ENCODE peak calls at places on chromosomes 5 and 9, in eight cellular contexts. One of them, this sample, is unnamed. For H3K27me3, the result is how much of the 10 kb centered on the place peaks cover.

GRCh38 chr9:129640871-129641750 is 840 bp downstream of the ASB6 start:
- DNase-seq in H9: no peak
- DNase-seq in right lobe of liver: no peak
- DNase-seq in heart left ventricle: no peak
- DNase-seq in tibial nerve: no peak
- DNase-seq in adrenal gland: no peak
- DNase-seq in neural progenitor cell: no peak
- DNase-seq in Panc1: no peak
- DNase-seq in this sample: no peak

GRCh38 chr5:14581891-14582796 is 552 bp downstream of the OTULINL start:
- DNase-seq in H9: peak
- DNase-seq in right lobe of liver: peak
- DNase-seq in heart left ventricle: peak
- DNase-seq in tibial nerve: peak
- DNase-seq in adrenal gland: peak
- DNase-seq in neural progenitor cell: peak
- DNase-seq in Panc1: no peak
- DNase-seq in this sample: peak

GRCh38 chr5:81035522-81035921 is 75.4 kb downstream of the RASGRF2 start:
- DNase-seq in H9: no peak
- DNase-seq in right lobe of liver: no peak
- DNase-seq in heart left ventricle: no peak
- DNase-seq in tibial nerve: no peak
- DNase-seq in adrenal gland: no peak
- DNase-seq in neural progenitor cell: no peak
- DNase-seq in Panc1: no peak
- DNase-seq in this sample: no peak

GRCh38 chr5:54621742-54622141 is 104.2 kb downstream of the SNX18 start:
- DNase-seq in H9: no peak
- DNase-seq in right lobe of liver: no peak
- DNase-seq in heart left ventricle: no peak
- DNase-seq in tibial nerve: no peak
- DNase-seq in adrenal gland: no peak
- DNase-seq in neural progenitor cell: peak
- DNase-seq in Panc1: no peak
- DNase-seq in this sample: no peak

GRCh38 chr9:110217656-110218099 is 9.7 kb upstream of the C9orf152 start:
- DNase-seq in H9: no peak
- DNase-seq in right lobe of liver: no peak
- DNase-seq in heart left ventricle: no peak
- DNase-seq in tibial nerve: peak
- DNase-seq in adrenal gland: no peak
- DNase-seq in neural progenitor cell: peak
- DNase-seq in Panc1: no peak
- DNase-seq in this sample: peak

GRCh38 chr5:137296213-137296702 is 202.9 kb downstream of the SPOCK1 start:
- DNase-seq in H9: no peak
- DNase-seq in right lobe of liver: no peak
- DNase-seq in heart left ventricle: no peak
- DNase-seq in tibial nerve: no peak
- DNase-seq in adrenal gland: no peak
- DNase-seq in neural progenitor cell: peak
- DNase-seq in Panc1: no peak
- DNase-seq in this sample: no peak

GRCh38 chr9:89470239-89470638 is 27.7 kb downstream of the SEMA4D start:
- DNase-seq in H9: no peak
- DNase-seq in right lobe of liver: no peak
- DNase-seq in heart left ventricle: no peak
- DNase-seq in tibial nerve: no peak
- DNase-seq in adrenal gland: no peak
- DNase-seq in neural progenitor cell: no peak
- DNase-seq in Panc1: no peak
- DNase-seq in this sample: no peak

GRCh38 chr5:124036786-124037185 is 524.8 kb downstream of the CSNK1G3 start:
- DNase-seq in H9: no peak
- DNase-seq in right lobe of liver: no peak
- DNase-seq in heart left ventricle: no peak
- DNase-seq in tibial nerve: no peak
- DNase-seq in adrenal gland: no peak
- DNase-seq in neural progenitor cell: no peak
- DNase-seq in Panc1: no peak
- DNase-seq in this sample: no peak

GRCh38 chr9:116087751-116088194 is 65.8 kb upstream of the PAPPA start:
- DNase-seq in H9: no peak
- DNase-seq in right lobe of liver: no peak
- DNase-seq in heart left ventricle: no peak
- DNase-seq in tibial nerve: no peak
- DNase-seq in adrenal gland: no peak
- DNase-seq in neural progenitor cell: no peak
- DNase-seq in Panc1: no peak
- DNase-seq in this sample: peak

GRCh38 chr5:43396762-43397304 is 15.4 kb downstream of the CCL28 start:
- DNase-seq in H9: peak
- DNase-seq in right lobe of liver: peak
- DNase-seq in heart left ventricle: peak
- DNase-seq in tibial nerve: peak
- DNase-seq in adrenal gland: peak
- DNase-seq in neural progenitor cell: peak
- DNase-seq in Panc1: no peak
- DNase-seq in this sample: no peak

GRCh38 chr9:85717220-85717619 is 24.5 kb downstream of the AGTPBP1 start:
- DNase-seq in H9: no peak
- DNase-seq in right lobe of liver: no peak
- DNase-seq in heart left ventricle: no peak
- DNase-seq in tibial nerve: no peak
- DNase-seq in adrenal gland: no peak
- DNase-seq in neural progenitor cell: no peak
- DNase-seq in Panc1: no peak
- DNase-seq in this sample: no peak

GRCh38 chr9:91900057-91900816 is 49.8 kb downstream of the ROR2 start:
- DNase-seq in H9: no peak
- DNase-seq in right lobe of liver: no peak
- DNase-seq in heart left ventricle: peak
- DNase-seq in tibial nerve: no peak
- DNase-seq in adrenal gland: no peak
- DNase-seq in neural progenitor cell: peak
- DNase-seq in Panc1: no peak
- DNase-seq in this sample: no peak

GRCh38 chr9:137313956-137314560 is 12.0 kb upstream of the NRARP start:
- DNase-seq in H9: peak
- DNase-seq in right lobe of liver: no peak
- DNase-seq in heart left ventricle: peak
- DNase-seq in tibial nerve: no peak
- DNase-seq in adrenal gland: no peak
- DNase-seq in neural progenitor cell: peak
- DNase-seq in Panc1: no peak
- DNase-seq in this sample: no peak

DNA sequence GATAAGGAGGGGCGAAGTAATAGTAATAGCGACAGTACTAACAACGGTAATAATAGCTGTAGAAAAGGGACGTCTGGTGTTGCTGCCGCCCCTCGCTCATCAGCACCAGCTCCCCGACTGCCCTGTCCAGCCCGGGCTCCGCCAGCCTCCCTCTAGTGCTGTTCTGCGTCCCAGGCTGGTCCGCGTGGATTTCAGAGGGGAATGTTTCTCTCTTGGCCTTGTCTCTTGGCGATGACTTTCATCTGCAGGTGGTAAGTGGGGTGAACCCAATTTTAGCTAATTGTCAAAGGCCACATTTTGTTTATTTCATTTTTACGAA is 592 bp downstream of the SNCAIP start:
- DNase-seq in H9: peak
- DNase-seq in right lobe of liver: peak
- DNase-seq in heart left ventricle: peak
- DNase-seq in tibial nerve: peak
- DNase-seq in adrenal gland: peak
- DNase-seq in neural progenitor cell: peak
- DNase-seq in Panc1: no peak
- DNase-seq in this sample: no peak
- TF ChIP-seq CTCF in H9: no peak
- TF ChIP-seq CTCF in right lobe of liver: no peak
- TF ChIP-seq CTCF in heart left ventricle: no peak
- TF ChIP-seq CTCF in tibial nerve: no peak
- TF ChIP-seq CTCF in adrenal gland: no peak
- TF ChIP-seq CTCF in neural progenitor cell: no peak
- TF ChIP-seq CTCF in Panc1: no peak
- TF ChIP-seq CTCF in this sample: peak

DNA sequence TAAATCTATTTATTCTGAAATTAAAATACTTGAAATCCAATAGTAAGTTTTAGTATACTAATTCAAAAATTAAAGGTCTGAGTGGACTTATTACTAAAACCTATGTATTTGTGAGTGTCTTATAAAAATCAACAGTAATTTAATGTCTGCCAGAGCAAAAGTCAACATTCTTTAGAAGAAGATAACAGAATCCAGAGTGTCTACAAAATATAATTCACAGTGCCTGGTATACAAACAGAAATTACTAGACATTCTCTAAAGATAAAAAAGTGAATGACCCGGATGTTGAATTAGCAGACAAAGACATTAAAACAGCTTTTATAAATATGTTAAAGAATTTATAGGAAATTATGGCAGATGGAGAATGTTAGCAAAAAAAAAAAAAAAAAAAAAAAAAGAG is 22.4 kb upstream of the IRX4 start:
- DNase-seq in H9: no peak
- DNase-seq in right lobe of liver: no peak
- DNase-seq in heart left ventricle: no peak
- DNase-seq in tibial nerve: no peak
- DNase-seq in adrenal gland: no peak
- DNase-seq in neural progenitor cell: no peak
- DNase-seq in Panc1: no peak
- DNase-seq in this sample: no peak
- H3K27me3 ChIP-seq in H9: under half
- H3K27me3 ChIP-seq in right lobe of liver: under half
- H3K27me3 ChIP-seq in heart left ventricle: under half
- H3K27me3 ChIP-seq in tibial nerve: under half
- H3K27me3 ChIP-seq in adrenal gland: under half
- H3K27me3 ChIP-seq in neural progenitor cell: under half
- H3K27me3 ChIP-seq in Panc1: under half
- H3K27me3 ChIP-seq in this sample: under half

DNA sequence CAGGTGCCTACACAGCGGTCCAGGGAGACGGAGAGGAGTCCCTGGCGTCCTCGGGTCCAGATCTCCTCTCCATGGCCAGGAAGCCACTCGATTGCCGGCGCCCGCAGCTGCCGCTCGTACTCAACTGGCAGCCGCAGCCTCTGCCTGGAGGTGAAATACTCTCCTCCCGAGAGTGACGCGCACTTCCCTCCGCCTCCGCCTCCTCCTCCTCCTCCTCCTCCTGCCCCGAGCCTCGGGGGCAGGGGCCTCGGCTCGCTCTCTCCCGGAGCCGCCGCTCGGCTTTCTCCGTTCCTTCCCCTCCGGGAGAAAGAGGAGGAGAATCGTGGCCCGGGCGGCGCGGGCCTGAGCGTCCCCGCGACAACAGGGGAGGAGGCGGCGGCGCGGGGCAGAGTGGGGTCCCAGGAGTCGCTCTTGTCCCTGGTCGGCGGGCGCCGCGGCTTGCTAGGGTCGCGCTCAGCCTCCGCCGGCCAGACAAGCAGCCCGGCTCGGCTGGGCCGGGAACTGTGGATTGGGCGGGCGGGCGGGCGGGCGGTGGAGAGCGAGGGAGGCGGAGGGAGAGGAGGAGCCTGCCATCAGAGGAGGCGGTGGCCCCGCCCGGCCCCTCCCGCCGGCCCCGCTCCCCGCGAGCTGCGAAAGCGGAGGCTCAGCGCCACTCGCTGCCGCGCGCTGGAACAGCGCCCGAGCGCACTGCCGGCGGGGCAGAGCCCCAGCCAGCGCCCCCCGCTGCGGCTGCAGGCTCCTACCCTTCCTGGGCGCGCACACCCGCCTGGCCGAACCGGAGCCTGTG is at the start of gene CEMIP2:
- DNase-seq in H9: peak
- DNase-seq in right lobe of liver: peak
- DNase-seq in heart left ventricle: peak
- DNase-seq in tibial nerve: peak
- DNase-seq in adrenal gland: peak
- DNase-seq in neural progenitor cell: peak
- DNase-seq in Panc1: no peak
- DNase-seq in this sample: peak
- TF ChIP-seq CTCF in H9: peak
- TF ChIP-seq CTCF in right lobe of liver: peak
- TF ChIP-seq CTCF in heart left ventricle: peak
- TF ChIP-seq CTCF in tibial nerve: peak
- TF ChIP-seq CTCF in adrenal gland: no peak
- TF ChIP-seq CTCF in neural progenitor cell: peak
- TF ChIP-seq CTCF in Panc1: peak
- TF ChIP-seq CTCF in this sample: peak

GRCh38 chr5:167949435-167949834 is 342.0 kb upstream of the WWC1 start:
- DNase-seq in H9: no peak
- DNase-seq in right lobe of liver: no peak
- DNase-seq in heart left ventricle: no peak
- DNase-seq in tibial nerve: no peak
- DNase-seq in adrenal gland: no peak
- DNase-seq in neural progenitor cell: no peak
- DNase-seq in Panc1: no peak
- DNase-seq in this sample: no peak

GRCh38 chr5:167950126-167950721 is 341.2 kb upstream of the WWC1 start:
- DNase-seq in H9: no peak
- DNase-seq in right lobe of liver: no peak
- DNase-seq in heart left ventricle: peak
- DNase-seq in tibial nerve: peak
- DNase-seq in adrenal gland: no peak
- DNase-seq in neural progenitor cell: no peak
- DNase-seq in Panc1: no peak
- DNase-seq in this sample: peak

GRCh38 chr5:167951121-167951520 is 340.3 kb upstream of the WWC1 start:
- DNase-seq in H9: no peak
- DNase-seq in right lobe of liver: no peak
- DNase-seq in heart left ventricle: no peak
- DNase-seq in tibial nerve: no peak
- DNase-seq in adrenal gland: no peak
- DNase-seq in neural progenitor cell: no peak
- DNase-seq in Panc1: no peak
- DNase-seq in this sample: no peak

GRCh38 chr5:167953151-167953788 is 338.2 kb upstream of the WWC1 start:
- DNase-seq in H9: no peak
- DNase-seq in right lobe of liver: no peak
- DNase-seq in heart left ventricle: no peak
- DNase-seq in tibial nerve: no peak
- DNase-seq in adrenal gland: no peak
- DNase-seq in neural progenitor cell: peak
- DNase-seq in Panc1: no peak
- DNase-seq in this sample: no peak

DNA sequence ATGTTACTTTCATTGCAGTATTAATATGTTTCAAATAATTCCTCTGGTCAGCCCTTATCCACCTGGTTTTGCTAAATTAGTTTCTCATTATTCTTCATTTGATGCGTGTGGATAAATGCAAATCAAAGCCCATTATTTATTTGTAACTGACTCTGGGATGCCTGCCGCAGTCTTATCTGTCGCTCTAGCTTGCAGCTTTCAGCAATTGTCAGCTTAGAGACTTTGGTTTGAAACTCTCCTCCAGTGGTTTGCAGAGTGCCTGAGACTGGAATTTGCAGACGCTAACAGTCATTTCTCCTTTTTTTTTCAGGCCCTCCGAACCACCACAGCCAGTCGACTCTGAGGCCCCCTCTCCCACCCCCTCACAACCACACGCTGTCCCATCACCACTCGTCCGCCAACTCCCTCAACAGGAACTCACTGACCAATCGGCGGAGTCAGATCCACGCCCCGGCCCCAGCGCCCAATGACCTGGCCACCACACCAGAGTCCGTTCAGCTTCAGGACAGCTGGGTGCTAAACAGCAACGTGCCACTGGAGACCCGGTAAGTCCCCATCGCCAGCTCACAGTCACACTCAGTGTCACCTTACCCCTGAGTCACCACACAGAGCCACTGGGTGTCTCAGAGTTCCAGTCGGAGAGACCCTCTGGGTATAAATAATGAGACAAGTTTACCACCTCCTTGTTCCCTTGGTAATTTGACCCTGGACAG is 339.0 kb upstream of the WWC1 start:
- DNase-seq in H9: peak
- DNase-seq in right lobe of liver: no peak
- DNase-seq in heart left ventricle: peak
- DNase-seq in tibial nerve: no peak
- DNase-seq in adrenal gland: no peak
- DNase-seq in neural progenitor cell: peak
- DNase-seq in Panc1: no peak
- DNase-seq in this sample: no peak
- H3K27me3 ChIP-seq in H9: under half
- H3K27me3 ChIP-seq in right lobe of liver: under half
- H3K27me3 ChIP-seq in heart left ventricle: under half
- H3K27me3 ChIP-seq in tibial nerve: under half
- H3K27me3 ChIP-seq in adrenal gland: under half
- H3K27me3 ChIP-seq in neural progenitor cell: under half
- H3K27me3 ChIP-seq in Panc1: under half
- H3K27me3 ChIP-seq in this sample: under half

This sample was measured in brain microvascular endothelial cell.